ENCODE peak calls at places on chromosomes 11 and 22, in nine cellular contexts. One of them, this sample, is unnamed.
A peak's percentile ranks its signal among the peaks of the same experiment; 100 is the strongest.

GRCh38 chr22:40324468-40325305 is 21.6 kb upstream of the ADSL start:
- DNase-seq in RWPE1: no peak
- DNase-seq in CD14-positive monocyte: no peak
- DNase-seq in activated CD4-positive, alpha-beta T cell treated with anti-CD3 and anti-CD28 coated beads, Interleukin-2, amount 50 U/mL, for 48 hours: peak; percentile 47
- DNase-seq in activated naive CD4-positive, alpha-beta T cell: peak; percentile 54
- DNase-seq in amygdala: no peak
- DNase-seq in Karpas-422: no peak
- DNase-seq in EL: no peak
- DNase-seq in fibroblast of gingiva: no peak
- DNase-seq in this sample: no peak

GRCh38 chr11:93718057-93718563 is 23.2 kb downstream of the TAF1D start:
- DNase-seq in activated CD4-positive, alpha-beta T cell treated with anti-CD3 and anti-CD28 coated beads, Interleukin-2, amount 50 U/mL, for 48 hours: no peak
- DNase-seq in amygdala: no peak
- DNase-seq in activated naive CD4-positive, alpha-beta T cell: no peak
- DNase-seq in EL: no peak
- DNase-seq in RWPE1: no peak
- DNase-seq in CD14-positive monocyte: no peak
- DNase-seq in fibroblast of gingiva: no peak
- DNase-seq in Karpas-422: peak; percentile 93
- DNase-seq in this sample: no peak

GRCh38 chr22:49853981-49854791 is 542 bp downstream of the ZBED4 start:
- DNase-seq in Karpas-422: peak; percentile 76
- DNase-seq in fibroblast of gingiva: peak; percentile 21
- DNase-seq in activated naive CD4-positive, alpha-beta T cell: no peak
- DNase-seq in activated CD4-positive, alpha-beta T cell treated with anti-CD3 and anti-CD28 coated beads, Interleukin-2, amount 50 U/mL, for 48 hours: peak; percentile 41
- DNase-seq in EL: peak; percentile 42
- DNase-seq in CD14-positive monocyte: no peak
- DNase-seq in amygdala: no peak
- DNase-seq in RWPE1: no peak
- DNase-seq in this sample: peak; percentile 49

GRCh38 chr11:2484576-2485125 is 39.8 kb downstream of the KCNQ1 start:
- DNase-seq in EL: no peak
- DNase-seq in fibroblast of gingiva: no peak
- DNase-seq in activated naive CD4-positive, alpha-beta T cell: no peak
- DNase-seq in CD14-positive monocyte: no peak
- DNase-seq in amygdala: no peak
- DNase-seq in Karpas-422: no peak
- DNase-seq in activated CD4-positive, alpha-beta T cell treated with anti-CD3 and anti-CD28 coated beads, Interleukin-2, amount 50 U/mL, for 48 hours: no peak
- DNase-seq in RWPE1: no peak
- DNase-seq in this sample: no peak

GRCh38 chr11:73414977-73415492 is 38.8 kb downstream of the RELT start:
- DNase-seq in Karpas-422: no peak
- DNase-seq in fibroblast of gingiva: peak; percentile 68
- DNase-seq in CD14-positive monocyte: no peak
- DNase-seq in EL: peak; percentile 54
- DNase-seq in activated CD4-positive, alpha-beta T cell treated with anti-CD3 and anti-CD28 coated beads, Interleukin-2, amount 50 U/mL, for 48 hours: no peak
- DNase-seq in amygdala: no peak
- DNase-seq in activated naive CD4-positive, alpha-beta T cell: no peak
- DNase-seq in RWPE1: no peak
- DNase-seq in this sample: peak; percentile 71

GRCh38 chr22:31062566-31063230 is 18.4 kb upstream of the SMTN start:
- DNase-seq in CD14-positive monocyte: no peak
- DNase-seq in RWPE1: no peak
- DNase-seq in EL: no peak
- DNase-seq in activated naive CD4-positive, alpha-beta T cell: no peak
- DNase-seq in Karpas-422: no peak
- DNase-seq in fibroblast of gingiva: no peak
- DNase-seq in activated CD4-positive, alpha-beta T cell treated with anti-CD3 and anti-CD28 coated beads, Interleukin-2, amount 50 U/mL, for 48 hours: no peak
- DNase-seq in amygdala: no peak
- DNase-seq in this sample: no peak

GRCh38 chr11:112163875-112164521 is at the start of gene IL18:
- DNase-seq in activated naive CD4-positive, alpha-beta T cell: no peak
- DNase-seq in CD14-positive monocyte: peak; percentile 64
- DNase-seq in activated CD4-positive, alpha-beta T cell treated with anti-CD3 and anti-CD28 coated beads, Interleukin-2, amount 50 U/mL, for 48 hours: no peak
- DNase-seq in Karpas-422: no peak
- DNase-seq in amygdala: no peak
- DNase-seq in fibroblast of gingiva: no peak
- DNase-seq in RWPE1: peak; percentile 75
- DNase-seq in EL: no peak
- DNase-seq in this sample: peak; percentile 4

GRCh38 chr11:100445231-100445735 is 241.8 kb upstream of the ARHGAP42 start:
- DNase-seq in fibroblast of gingiva: no peak
- DNase-seq in amygdala: no peak
- DNase-seq in activated CD4-positive, alpha-beta T cell treated with anti-CD3 and anti-CD28 coated beads, Interleukin-2, amount 50 U/mL, for 48 hours: no peak
- DNase-seq in activated naive CD4-positive, alpha-beta T cell: no peak
- DNase-seq in RWPE1: no peak
- DNase-seq in Karpas-422: no peak
- DNase-seq in EL: no peak
- DNase-seq in CD14-positive monocyte: no peak
- DNase-seq in this sample: no peak

GRCh38 chr11:92932023-92932422 is 37.4 kb upstream of the MTNR1B start:
- DNase-seq in EL: peak; percentile 13
- DNase-seq in Karpas-422: no peak
- DNase-seq in activated naive CD4-positive, alpha-beta T cell: no peak
- DNase-seq in RWPE1: peak; percentile 9
- DNase-seq in fibroblast of gingiva: no peak
- DNase-seq in CD14-positive monocyte: no peak
- DNase-seq in amygdala: no peak
- DNase-seq in activated CD4-positive, alpha-beta T cell treated with anti-CD3 and anti-CD28 coated beads, Interleukin-2, amount 50 U/mL, for 48 hours: no peak
- DNase-seq in this sample: no peak

GRCh38 chr11:65488273-65489058 is 10.4 kb upstream of the MALAT1 start:
- DNase-seq in activated CD4-positive, alpha-beta T cell treated with anti-CD3 and anti-CD28 coated beads, Interleukin-2, amount 50 U/mL, for 48 hours: no peak
- DNase-seq in CD14-positive monocyte: no peak
- DNase-seq in fibroblast of gingiva: peak; percentile 66
- DNase-seq in activated naive CD4-positive, alpha-beta T cell: no peak
- DNase-seq in RWPE1: no peak
- DNase-seq in Karpas-422: peak; percentile 64
- DNase-seq in EL: peak; percentile 78
- DNase-seq in amygdala: no peak
- DNase-seq in this sample: peak; percentile 72

GRCh38 chr22:40042312-40042711 is 47.6 kb downstream of the FAM83F start:
- DNase-seq in CD14-positive monocyte: no peak
- DNase-seq in amygdala: no peak
- DNase-seq in EL: no peak
- DNase-seq in activated CD4-positive, alpha-beta T cell treated with anti-CD3 and anti-CD28 coated beads, Interleukin-2, amount 50 U/mL, for 48 hours: no peak
- DNase-seq in RWPE1: no peak
- DNase-seq in fibroblast of gingiva: no peak
- DNase-seq in activated naive CD4-positive, alpha-beta T cell: no peak
- DNase-seq in Karpas-422: no peak
- DNase-seq in this sample: no peak

GRCh38 chr11:126948563-126948962 is 52.0 kb downstream of the KIRREL3 start:
- DNase-seq in activated naive CD4-positive, alpha-beta T cell: no peak
- DNase-seq in Karpas-422: no peak
- DNase-seq in fibroblast of gingiva: no peak
- DNase-seq in CD14-positive monocyte: no peak
- DNase-seq in RWPE1: no peak
- DNase-seq in activated CD4-positive, alpha-beta T cell treated with anti-CD3 and anti-CD28 coated beads, Interleukin-2, amount 50 U/mL, for 48 hours: no peak
- DNase-seq in amygdala: no peak
- DNase-seq in EL: no peak
- DNase-seq in this sample: no peak

GRCh38 chr22:41357191-41357590 is 24.6 kb upstream of the TEF start:
- DNase-seq in EL: no peak
- DNase-seq in CD14-positive monocyte: no peak
- DNase-seq in Karpas-422: no peak
- DNase-seq in RWPE1: no peak
- DNase-seq in fibroblast of gingiva: no peak
- DNase-seq in amygdala: no peak
- DNase-seq in activated CD4-positive, alpha-beta T cell treated with anti-CD3 and anti-CD28 coated beads, Interleukin-2, amount 50 U/mL, for 48 hours: no peak
- DNase-seq in activated naive CD4-positive, alpha-beta T cell: no peak
- DNase-seq in this sample: no peak

GRCh38 chr11:71356904-71357303 is 91.3 kb downstream of the DHCR7 start:
- DNase-seq in CD14-positive monocyte: no peak
- DNase-seq in activated CD4-positive, alpha-beta T cell treated with anti-CD3 and anti-CD28 coated beads, Interleukin-2, amount 50 U/mL, for 48 hours: no peak
- DNase-seq in EL: no peak
- DNase-seq in Karpas-422: no peak
- DNase-seq in amygdala: no peak
- DNase-seq in activated naive CD4-positive, alpha-beta T cell: no peak
- DNase-seq in RWPE1: no peak
- DNase-seq in fibroblast of gingiva: no peak
- DNase-seq in this sample: no peak

GRCh38 chr22:37425800-37426531 is 1.3 kb downstream of the ELFN2 start:
- DNase-seq in RWPE1: no peak
- DNase-seq in activated CD4-positive, alpha-beta T cell treated with anti-CD3 and anti-CD28 coated beads, Interleukin-2, amount 50 U/mL, for 48 hours: no peak
- DNase-seq in Karpas-422: no peak
- DNase-seq in activated naive CD4-positive, alpha-beta T cell: no peak
- DNase-seq in amygdala: no peak
- DNase-seq in CD14-positive monocyte: no peak
- DNase-seq in fibroblast of gingiva: no peak
- DNase-seq in EL: no peak
- DNase-seq in this sample: peak; percentile 40

GRCh38 chr22:30201970-30202369 is 44.6 kb downstream of the LIF start:
- DNase-seq in RWPE1: no peak
- DNase-seq in Karpas-422: no peak
- DNase-seq in fibroblast of gingiva: peak; percentile 53
- DNase-seq in CD14-positive monocyte: no peak
- DNase-seq in activated CD4-positive, alpha-beta T cell treated with anti-CD3 and anti-CD28 coated beads, Interleukin-2, amount 50 U/mL, for 48 hours: no peak
- DNase-seq in amygdala: no peak
- DNase-seq in EL: peak; percentile 80
- DNase-seq in activated naive CD4-positive, alpha-beta T cell: no peak
- DNase-seq in this sample: peak; percentile 83